ENCODE peak calls at places on chromosomes 3 and 15, in four cellular contexts. S is ascending aorta, N is fibroblast of lung, T is HCT116. J is an unnamed sample.
A peak's percentile ranks its signal among the peaks of the same experiment; 100 is the strongest.

GRCh38 chr3:69244036-69244435 is 121.6 kb upstream of the LMOD3 start:
- DNase-seq in N (no peak), S (no peak), T (no peak), J (no peak)

GRCh38 chr3:9345041-9345440 is 17.8 kb upstream of the THUMPD3 start:
- DNase-seq in S (no peak), N (no peak), T (no peak), J (no peak)

GRCh38 chr3:194125474-194125873 is 10.5 kb upstream of the HES1 start:
- DNase-seq in N (no peak), T (no peak), S (no peak), J (no peak)

GRCh38 chr15:25905140-25905539 is 42.0 kb upstream of the ATP10A start:
- DNase-seq in N (peak; percentile 85), T (no peak), S (no peak), J (no peak)

GRCh38 chr3:13231781-13232515 is 158.7 kb upstream of the IQSEC1 start:
- DNase-seq in N (no peak), S (no peak), T (no peak), J (no peak)

GRCh38 chr3:53718462-53718861 is 127.8 kb downstream of the CHDH start:
- DNase-seq in N (no peak), T (no peak), S (no peak), J (no peak)

GRCh38 chr3:36477655-36478054 is 97.4 kb downstream of the STAC start:
- DNase-seq in N (peak; percentile 8), S (no peak), T (no peak), J (no peak)

GRCh38 chr3:24185738-24186384 is 240.8 kb downstream of the NR1D2 start:
- DNase-seq in S (no peak), T (peak; percentile 69), N (peak; percentile 77), J (peak; percentile 27)

GRCh38 chr3:173826416-173826815 is 428.9 kb downstream of the NLGN1 start:
- DNase-seq in T (no peak), S (no peak), N (no peak), J (no peak)

GRCh38 chr15:90680371-90680935 is 36.7 kb upstream of the BLM start:
- DNase-seq in S (no peak), N (peak; percentile 98), T (no peak), J (no peak)

GRCh38 chr3:15267502-15267901 is 61.5 kb downstream of the CAPN7 start:
- DNase-seq in S (no peak), N (no peak), T (no peak), J (no peak)

GRCh38 chr15:69085325-69086081 is 71.0 kb downstream of the NOX5 start:
- DNase-seq in N (no peak), T (no peak), S (no peak), J (no peak)

GRCh38 chr15:78004222-78004727 is 73.2 kb downstream of the TBC1D2B start:
- DNase-seq in T (no peak), N (no peak), S (no peak), J (no peak)

GRCh38 chr3:9808345-9809037 is 1.6 kb upstream of the TTLL3 start:
- DNase-seq in N (peak; percentile 22), T (peak; percentile 45), S (no peak), J (peak; percentile 40)

GRCh38 chr3:170766253-170766652 is 103.7 kb downstream of the RPL22L1 start:
- DNase-seq in N (no peak), T (no peak), S (no peak), J (no peak)

GRCh38 chr15:34583399-34584320 is at the start of gene GOLGA8B:
- DNase-seq in S (no peak), T (peak; percentile 38), N (peak; percentile 55), J (peak; percentile 72)

GRCh38 chr15:80876034-80876433 is 96.9 kb downstream of the CEMIP start:
- DNase-seq in N (no peak), T (no peak), S (no peak), J (no peak)

GRCh38 chr3:65556934-65557577 is 481.7 kb downstream of the MAGI1 start:
- DNase-seq in S (no peak), T (no peak), N (no peak), J (no peak)

GRCh38 chr15:63338170-63338569 is 43.5 kb downstream of the CA12 start:
- DNase-seq in N (no peak), S (no peak), T (no peak), J (no peak)

GRCh38 chr15:51621917-51622268 is 678 bp downstream of the DMXL2 start:
- DNase-seq in S (no peak), N (peak; percentile 61), T (peak; percentile 21), J (peak; percentile 56)

GRCh38 chr15:68418611-68419161 is 13.3 kb downstream of the ITGA11 start:
- DNase-seq in S (no peak), N (peak; percentile 90), T (no peak), J (no peak)

GRCh38 chr15:88624156-88624970 is 3.2 kb downstream of the AEN start:
- DNase-seq in N (peak; percentile 75), S (no peak), T (no peak), J (no peak)

GRCh38 chr3:124935264-124935663 is 713 bp upstream of the MUC13 start:
- DNase-seq in S (no peak), N (no peak), T (no peak), J (no peak)

GRCh38 chr3:129281726-129282125 is 3.1 kb downstream of the HMCES start:
- DNase-seq in T (no peak), N (no peak), S (no peak), J (no peak)

GRCh38 chr15:67548532-67548852 is 6.0 kb downstream of the MAP2K5 start:
- DNase-seq in T (no peak), S (no peak), N (no peak), J (no peak)

GRCh38 chr15:74842581-74843444 is at the start of gene ULK3:
- DNase-seq in N (peak; percentile 84), S (peak; percentile 70), T (peak; percentile 61), J (peak; percentile 97)

GRCh38 chr3:129608087-129608935 is 1.8 kb upstream of the PLXND1 start:
- DNase-seq in T (no peak), N (peak; percentile 66), S (no peak), J (peak; percentile 54)

GRCh38 chr3:183284570-183284969 is 31.5 kb downstream of the B3GNT5 start:
- DNase-seq in N (no peak), S (no peak), T (no peak), J (no peak)

GRCh38 chr15:70507772-70508351 is 255.5 kb downstream of the UACA start:
- DNase-seq in S (no peak), N (peak; percentile 35), T (no peak), J (no peak)
- TF ChIP-seq CTCF in S (no peak), N (no peak), T (no peak), J (no peak)

GRCh38 chr3:188296761-188297689 is 143.1 kb downstream of the LPP start:
- DNase-seq in T (no peak), S (no peak), N (peak; percentile 84), J (no peak)
- H3K4me3 ChIP-seq in T (no peak overlapping the region), S (no peak overlapping the region), N (no peak overlapping the region), J (no peak overlapping the region)

GRCh38 chr3:98732239-98733054 is 30.7 kb upstream of the ST3GAL6 start:
- DNase-seq in S (no peak), N (no peak), T (peak; percentile 40), J (peak; percentile 79)
- H3K4me1 ChIP-seq in S (no peaks in the 10 kb centered on the region), N (no peaks in the 10 kb centered on the region), T (peaks cover 18% of the 10 kb centered on the region), J (peaks cover 12% of the 10 kb centered on the region)

DNA sequence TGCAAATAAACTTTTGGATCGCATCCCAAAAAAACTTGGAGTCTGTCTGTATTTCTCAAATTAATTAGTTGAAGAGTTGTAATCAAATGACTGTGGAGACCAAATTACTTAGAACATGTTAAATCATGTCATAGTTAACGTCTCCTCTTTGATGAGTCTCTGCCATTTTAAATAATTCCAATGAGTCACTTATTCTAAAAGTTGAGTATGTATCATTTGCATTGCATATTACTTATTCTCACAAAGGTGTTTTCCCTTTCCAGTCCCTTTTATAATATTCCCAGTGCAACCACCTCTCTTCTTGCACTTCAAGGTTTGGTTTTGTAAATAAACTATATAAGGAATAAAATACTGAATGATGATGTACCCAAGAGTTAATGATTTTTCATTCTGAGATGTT is 36.0 kb upstream of the MBNL1 start:
- DNase-seq in T (no peak), S (no peak), N (no peak), J (no peak)
- TF ChIP-seq CTCF in T (no peak), S (no peak), N (no peak), J (no peak)

GRCh38 chr3:113607219-113607596 is 74.9 kb downstream of the SIDT1 start:
- DNase-seq in T (no peak), S (no peak), N (no peak), J (no peak)
- H3K4me3 ChIP-seq in T (no peak overlapping the region), S (no peak overlapping the region), N (no peak overlapping the region), J (no peak overlapping the region)

DNA sequence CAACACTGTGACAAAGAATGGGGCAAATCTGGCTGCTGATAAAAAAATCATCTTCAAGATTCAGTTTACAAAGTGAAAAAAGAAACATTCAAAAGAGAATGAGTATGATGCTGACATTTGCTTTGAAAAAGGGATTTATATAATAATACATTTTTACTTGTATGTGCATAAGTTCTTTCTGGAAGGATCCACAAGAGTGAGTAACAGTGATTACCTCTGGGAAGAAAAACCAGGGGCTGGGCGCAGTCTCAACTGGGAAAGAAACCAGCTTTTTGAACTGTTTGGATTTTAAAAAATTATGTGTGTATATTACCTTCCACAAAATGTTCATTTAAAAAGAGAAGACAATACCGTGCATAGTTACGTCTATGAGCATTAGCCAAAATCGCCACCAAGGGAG is 1.3 kb downstream of the CLEC3B start:
- DNase-seq in N (no peak), S (no peak), T (no peak), J (no peak)
- H3K4me1 ChIP-seq in N (peaks cover 26% of the 10 kb centered on the region), S (peaks cover 28% of the 10 kb centered on the region), T (no peaks in the 10 kb centered on the region), J (no peaks in the 10 kb centered on the region)

GRCh38 chr3:156816091-156816793 is 9.9 kb upstream of the LEKR1 start:
- DNase-seq in S (no peak), T (no peak), N (peak; percentile 65), J (peak; percentile 8)
- TF ChIP-seq CTCF in S (no peak), T (no peak), N (no peak), J (no peak)

DNA sequence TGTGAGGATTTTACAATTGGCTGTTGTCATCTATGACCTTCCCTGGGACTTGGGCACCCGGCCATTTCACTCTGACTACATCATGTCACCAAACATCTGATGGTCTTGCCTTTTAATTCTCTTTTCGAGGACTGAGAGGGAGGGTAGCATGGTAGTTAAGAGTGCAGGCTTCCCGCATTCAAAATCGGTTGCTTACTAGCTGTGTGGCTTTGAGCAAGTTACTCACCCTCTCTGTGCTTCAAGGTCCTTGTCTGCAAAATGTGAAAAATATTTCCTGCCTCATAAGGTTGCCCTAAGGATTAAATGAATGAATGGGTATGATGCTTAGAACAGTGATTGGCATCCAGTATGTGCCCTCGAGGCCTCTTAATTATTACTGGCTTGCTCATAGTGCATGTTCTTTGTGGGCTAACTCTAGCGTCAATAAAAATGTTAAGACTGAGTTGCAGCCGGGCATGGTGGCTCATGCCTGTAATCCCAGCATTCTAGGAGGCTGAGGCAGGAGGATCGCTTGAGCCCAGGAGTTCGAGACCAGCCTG is 1.1 kb downstream of the CCR5 start:
- DNase-seq in S (no peak), T (no peak), N (no peak), J (no peak)
- H3K4me3 ChIP-seq in S (no peak overlapping the region), T (no peak overlapping the region), N (no peak overlapping the region), J (no peak overlapping the region)

J was measured in BE2C.